ENCODE peak calls at places on chromosome 7, in eight cellular contexts. S, W, D, M, O, I, X and E are unnamed samples. For H3K9me3, the result is how much of the 10 kb centered on the place peaks cover.

GRCh38 chr7:107959527-107959898 is 43.4 kb downstream of the LAMB1 start:
- DNase-seq in O (no peak), W (no peak), X (no peak), S (no peak), I (no peak), D (no peak), M (no peak), E (no peak)

GRCh38 chr7:1842321-1843221 is 172.5 kb downstream of the ELFN1 start:
- DNase-seq in S (no peak), O (peak), I (peak), W (no peak), M (peak), D (no peak), X (no peak), E (no peak)

GRCh38 chr7:497346-497745 is 22.3 kb downstream of the PDGFA start:
- DNase-seq in X (no peak), S (no peak), M (peak), I (peak), D (no peak), W (no peak), O (no peak), E (no peak)

GRCh38 chr7:151128144-151128543 is 39.4 kb downstream of the GBX1 start:
- DNase-seq in I (no peak), O (no peak), X (no peak), D (no peak), M (no peak), W (no peak), S (no peak), E (no peak)

GRCh38 chr7:36999851-37000480 is 275.7 kb upstream of the AOAH start:
- DNase-seq in X (peak), O (no peak), I (no peak), S (peak), M (no peak), W (no peak), D (no peak), E (no peak)

GRCh38 chr7:106353944-106354343 is 69.2 kb upstream of the NAMPT start:
- DNase-seq in M (no peak), I (no peak), S (no peak), X (no peak), W (no peak), D (no peak), O (no peak), E (no peak)

GRCh38 chr7:17915796-17916195 is 24.5 kb downstream of the SNX13 start:
- DNase-seq in X (no peak), M (no peak), I (no peak), D (no peak), S (no peak), O (no peak), W (no peak), E (no peak)

GRCh38 chr7:111763221-111763791 is 201.0 kb upstream of the IMMP2L start:
- DNase-seq in S (peak), O (peak), M (no peak), W (peak), X (peak), I (no peak), D (no peak), E (no peak)

GRCh38 chr7:139602143-139602722 is 78.7 kb downstream of the CLEC2L start:
- DNase-seq in I (no peak), X (peak), M (no peak), S (peak), O (peak), W (no peak), D (no peak), E (no peak)

GRCh38 chr7:48887500-48887899 is 36.8 kb upstream of the CDC14C start:
- DNase-seq in I (no peak), M (no peak), W (no peak), S (peak), D (no peak), X (peak), O (no peak), E (no peak)

GRCh38 chr7:90965211-90965610 is 299.0 kb upstream of the FZD1 start:
- DNase-seq in S (no peak), X (no peak), O (no peak), D (no peak), M (no peak), I (no peak), W (no peak), E (no peak)

GRCh38 chr7:108525327-108525984 is 479 bp downstream of the PNPLA8 start:
- DNase-seq in D (peak), I (peak), M (peak), X (peak), W (peak), O (peak), S (peak), E (no peak)

GRCh38 chr7:107244613-107245012 is 75.8 kb downstream of the HBP1 start:
- DNase-seq in O (no peak), S (no peak), D (no peak), M (no peak), W (no peak), X (no peak), I (no peak), E (no peak)

GRCh38 chr7:47931788-47932425 is 16.4 kb downstream of the PKD1L1 start:
- DNase-seq in X (peak), S (peak), M (no peak), I (no peak), O (peak), W (no peak), D (no peak), E (no peak)

GRCh38 chr7:92685146-92686042 is 95.2 kb upstream of the FAM133B start:
- DNase-seq in S (no peak), O (no peak), I (no peak), W (no peak), M (no peak), D (no peak), X (no peak), E (no peak)

GRCh38 chr7:45661302-45661995 is 87.3 kb downstream of the ADCY1 start:
- DNase-seq in S (no peak), D (peak), W (no peak), I (no peak), M (no peak), O (no peak), X (no peak), E (no peak)

GRCh38 chr7:158112571-158113320 is 474.9 kb downstream of the PTPRN2 start:
- DNase-seq in O (no peak), M (no peak), D (no peak), X (no peak), W (no peak), S (no peak), I (no peak), E (no peak)
- H3K9me3 ChIP-seq in O (half or more), M (under half), D (under half), X (under half), W (under half), S (under half), I (under half), E (under half)

GRCh38 chr7:157663061-157663863 is 326.5 kb downstream of the DNAJB6 start:
- DNase-seq in S (peak), D (no peak), X (no peak), I (no peak), O (no peak), W (no peak), M (no peak), E (no peak)
- H3K9me3 ChIP-seq in S (under half), D (under half), X (under half), I (under half), O (half or more), W (under half), M (under half), E (under half)

GRCh38 chr7:156104501-156105336 is 292.5 kb upstream of the SHH start:
- DNase-seq in O (no peak), M (no peak), S (no peak), W (no peak), X (no peak), I (no peak), D (no peak), E (no peak)
- H3K9me3 ChIP-seq in O (half or more), M (under half), S (under half), W (under half), X (under half), I (under half), D (under half), E (under half)

GRCh38 chr7:153847828-153848227 is 204.4 kb upstream of the DPP6 start:
- DNase-seq in I (no peak), O (no peak), S (no peak), W (no peak), X (no peak), M (no peak), D (no peak), E (no peak)
- H3K9me3 ChIP-seq in I (under half), O (under half), S (under half), W (under half), X (under half), M (under half), D (under half), E (under half)

GRCh38 chr7:158004123-158004490 is 583.5 kb downstream of the PTPRN2 start:
- DNase-seq in X (no peak), S (no peak), I (no peak), W (no peak), D (no peak), M (no peak), O (no peak), E (no peak)
- H3K9me3 ChIP-seq in X (under half), S (under half), I (under half), W (under half), D (under half), M (under half), O (half or more), E (under half)

GRCh38 chr7:158140538-158141220 is 446.9 kb downstream of the PTPRN2 start:
- DNase-seq in M (no peak), I (no peak), X (no peak), D (no peak), S (no peak), W (no peak), O (no peak), E (no peak)

GRCh38 chr7:158135931-158136330 is 451.7 kb downstream of the PTPRN2 start:
- DNase-seq in X (no peak), M (no peak), S (no peak), O (no peak), I (no peak), W (no peak), D (no peak), E (no peak)

GRCh38 chr7:158137516-158138328 is 449.9 kb downstream of the PTPRN2 start:
- DNase-seq in S (no peak), X (no peak), D (no peak), I (no peak), O (no peak), M (no peak), W (no peak), E (no peak)

GRCh38 chr7:158139499-158139898 is 448.1 kb downstream of the PTPRN2 start:
- DNase-seq in X (no peak), D (no peak), S (no peak), W (no peak), O (no peak), I (no peak), M (no peak), E (no peak)

GRCh38 chr7:158138329-158138597 is 449.4 kb downstream of the PTPRN2 start:
- DNase-seq in O (no peak), D (no peak), M (no peak), I (no peak), X (no peak), S (no peak), W (no peak), E (no peak)
- H3K9me3 ChIP-seq in O (half or more), D (under half), M (under half), I (under half), X (under half), S (under half), W (under half), E (under half)

GRCh38 chr7:157564518-157565177 is 227.8 kb downstream of the DNAJB6 start:
- DNase-seq in I (no peak), S (peak), M (no peak), W (no peak), X (no peak), D (no peak), O (peak), E (no peak)
- H3K9me3 ChIP-seq in I (under half), S (under half), M (under half), W (under half), X (under half), D (under half), O (under half), E (under half)